ENCODE peak calls at places on chromosome 1, in eight cellular contexts. Y, E, M, Z, F, B, I and A are unnamed samples.

GRCh38 chr1:153934746-153935145 is 11.8 kb downstream of the DENND4B start:
- DNase-seq in Y (peak), E (no peak), M (no peak), Z (no peak), F (no peak), B (no peak), I (no peak), A (no peak)

GRCh38 chr1:188425687-188426086 is 1596.9 kb downstream of the PLA2G4A start:
- DNase-seq in Y (no peak), E (no peak), M (no peak), Z (no peak), F (peak), B (no peak), I (no peak), A (no peak)

GRCh38 chr1:217647791-217648190 is 16.6 kb downstream of the SPATA17 start:
- DNase-seq in Y (no peak), E (no peak), M (no peak), Z (no peak), F (no peak), B (no peak), I (no peak), A (no peak)

GRCh38 chr1:226979115-226979516 is 39.0 kb downstream of the COQ8A start:
- DNase-seq in Y (no peak), E (no peak), M (no peak), Z (no peak), F (no peak), B (no peak), I (no peak), A (no peak)

GRCh38 chr1:207917086-207917485 is 6.2 kb upstream of the CD34 start:
- DNase-seq in Y (no peak), E (no peak), M (no peak), Z (no peak), F (no peak), B (no peak), I (no peak), A (no peak)

GRCh38 chr1:113929750-113930498 is 800 bp downstream of the HIPK1 start:
- DNase-seq in Y (peak), E (no peak), M (peak), Z (peak), F (peak), B (peak), I (peak), A (peak)

GRCh38 chr1:91736146-91736998 is 149.6 kb downstream of the TGFBR3 start:
- DNase-seq in Y (no peak), E (no peak), M (no peak), Z (no peak), F (peak), B (no peak), I (no peak), A (no peak)

GRCh38 chr1:163401211-163401610 is 79.5 kb downstream of the NUF2 start:
- DNase-seq in Y (no peak), E (no peak), M (no peak), Z (no peak), F (no peak), B (no peak), I (no peak), A (no peak)

GRCh38 chr1:50978144-50978851 is 8.3 kb downstream of the CDKN2C start:
- DNase-seq in Y (peak), E (no peak), M (peak), Z (peak), F (peak), B (peak), I (no peak), A (no peak)

GRCh38 chr1:7022058-7022457 is 236.8 kb downstream of the CAMTA1 start:
- DNase-seq in Y (no peak), E (no peak), M (no peak), Z (no peak), F (no peak), B (no peak), I (no peak), A (no peak)

GRCh38 chr1:246219508-246220030 is 287.5 kb downstream of the SMYD3 start:
- DNase-seq in Y (no peak), E (no peak), M (no peak), Z (peak), F (peak), B (no peak), I (no peak), A (no peak)

GRCh38 chr1:62437273-62437945 is 560 bp downstream of the USP1 start:
- DNase-seq in Y (peak), E (no peak), M (peak), Z (no peak), F (peak), B (peak), I (peak), A (no peak)

GRCh38 chr1:221089273-221089672 is 210.0 kb downstream of the HLX start:
- DNase-seq in Y (no peak), E (no peak), M (no peak), Z (no peak), F (no peak), B (no peak), I (no peak), A (no peak)

GRCh38 chr1:28860332-28861073 is 48.5 kb downstream of the OPRD1 start:
- DNase-seq in Y (no peak), E (no peak), M (no peak), Z (no peak), F (no peak), B (no peak), I (no peak), A (no peak)

GRCh38 chr1:58848818-58849411 is 65.1 kb upstream of the JUN start:
- DNase-seq in Y (peak), E (no peak), M (peak), Z (no peak), F (peak), B (no peak), I (no peak), A (no peak)

GRCh38 chr1:8340456-8340855 is 22.5 kb downstream of the SLC45A1 start:
- DNase-seq in Y (no peak), E (no peak), M (no peak), Z (no peak), F (no peak), B (no peak), I (no peak), A (no peak)

GRCh38 chr1:39105841-39106765 is 80.0 kb downstream of the NDUFS5 start:
- DNase-seq in Y (peak), E (no peak), M (peak), Z (peak), F (peak), B (no peak), I (no peak), A (no peak)

GRCh38 chr1:119332626-119333025 is 36.0 kb upstream of the HAO2 start:
- DNase-seq in Y (no peak), E (no peak), M (no peak), Z (no peak), F (no peak), B (no peak), I (no peak), A (no peak)

GRCh38 chr1:238660849-238661248 is 725.5 kb upstream of the CHRM3 start:
- DNase-seq in Y (no peak), E (no peak), M (no peak), Z (no peak), F (peak), B (no peak), I (no peak), A (no peak)

GRCh38 chr1:220956861-220957605 is 77.8 kb downstream of the HLX start:
- DNase-seq in Y (no peak), E (no peak), M (no peak), Z (no peak), F (peak), B (no peak), I (no peak), A (no peak)

GRCh38 chr1:233045591-233045990 is 95.2 kb downstream of the NTPCR start:
- DNase-seq in Y (no peak), E (no peak), M (no peak), Z (no peak), F (no peak), B (no peak), I (no peak), A (no peak)

GRCh38 chr1:226736908-226737818 is 1.9 kb downstream of the ITPKB start:
- DNase-seq in Y (peak), E (no peak), M (peak), Z (peak), F (peak), B (peak), I (peak), A (peak)

GRCh38 chr1:109817881-109818280 is 54.2 kb upstream of the EPS8L3 start:
- DNase-seq in Y (no peak), E (no peak), M (no peak), Z (no peak), F (no peak), B (no peak), I (no peak), A (no peak)

GRCh38 chr1:15436881-15437449 is 1.3 kb upstream of the CTRC start:
- DNase-seq in Y (no peak), E (no peak), M (no peak), Z (no peak), F (no peak), B (no peak), I (no peak), A (no peak)

GRCh38 chr1:17207966-17208418 is 3.1 kb downstream of the PADI1 start:
- DNase-seq in Y (no peak), E (no peak), M (peak), Z (no peak), F (peak), B (peak), I (peak), A (no peak)

GRCh38 chr1:201281573-201281972 is 1.7 kb upstream of the PKP1 start:
- DNase-seq in Y (no peak), E (no peak), M (no peak), Z (no peak), F (no peak), B (no peak), I (no peak), A (no peak)

GRCh38 chr1:33143698-33144097 is 38.1 kb downstream of the TRIM62 start:
- DNase-seq in Y (no peak), E (no peak), M (no peak), Z (no peak), F (peak), B (no peak), I (no peak), A (no peak)

GRCh38 chr1:109904105-109904817 is 6.4 kb upstream of the CSF1 start:
- DNase-seq in Y (no peak), E (peak), M (no peak), Z (no peak), F (no peak), B (no peak), I (no peak), A (no peak)

GRCh38 chr1:231091853-231092301 is 51.8 kb upstream of the FAM89A start:
- DNase-seq in Y (no peak), E (no peak), M (peak), Z (peak), F (peak), B (peak), I (no peak), A (no peak)

GRCh38 chr1:16248603-16249534 is 11.9 kb upstream of the CPLANE2 start:
- DNase-seq in Y (peak), E (peak), M (no peak), Z (no peak), F (peak), B (peak), I (no peak), A (no peak)

GRCh38 chr1:219160942-219161341 is 12.7 kb upstream of the LYPLAL1 start:
- DNase-seq in Y (no peak), E (no peak), M (no peak), Z (no peak), F (peak), B (no peak), I (no peak), A (no peak)

GRCh38 chr1:243475966-243476365 is 220.1 kb downstream of the SDCCAG8 start:
- DNase-seq in Y (no peak), E (no peak), M (no peak), Z (peak), F (peak), B (no peak), I (no peak), A (no peak)

GRCh38 chr1:93304716-93305138 is 41.0 kb upstream of the DR1 start:
- DNase-seq in Y (no peak), E (no peak), M (peak), Z (peak), F (peak), B (peak), I (no peak), A (no peak)

GRCh38 chr1:245512181-245512888 is 357.6 kb downstream of the KIF26B start:
- DNase-seq in Y (no peak), E (no peak), M (no peak), Z (no peak), F (peak), B (no peak), I (no peak), A (no peak)

GRCh38 chr1:200473698-200474371 is 64.0 kb upstream of the ZNF281 start:
- DNase-seq in Y (no peak), E (no peak), M (peak), Z (no peak), F (peak), B (no peak), I (no peak), A (no peak)

GRCh38 chr1:11929849-11930248 is 3.6 kb upstream of the KIAA2013 start:
- DNase-seq in Y (peak), E (no peak), M (no peak), Z (no peak), F (peak), B (peak), I (no peak), A (no peak)

GRCh38 chr1:154961207-154961496 is 430 bp downstream of the PYGO2 start:
- DNase-seq in Y (no peak), E (no peak), M (peak), Z (no peak), F (no peak), B (no peak), I (no peak), A (no peak)

GRCh38 chr1:229087339-229087738 is 183.6 kb upstream of the RAB4A start:
- DNase-seq in Y (peak), E (no peak), M (no peak), Z (no peak), F (no peak), B (no peak), I (no peak), A (no peak)

GRCh38 chr1:29245876-29246275 is 9.6 kb downstream of the PTPRU start:
- DNase-seq in Y (peak), E (no peak), M (no peak), Z (no peak), F (peak), B (peak), I (no peak), A (no peak)